ENCODE peak calls at places on chromosomes 5 and 9, in four cellular contexts. D, Z, M and A are unnamed samples.

GRCh38 chr5:57370376-57370775 is 112.2 kb downstream of the ACTBL2 start:
- DNase-seq in D (no peak), Z (no peak), M (no peak), A (no peak)

GRCh38 chr5:112549127-112549526 is 130.1 kb upstream of the EPB41L4A start:
- DNase-seq in D (no peak), Z (no peak), M (no peak), A (no peak)

GRCh38 chr5:152332696-152333095 is 72.4 kb downstream of the NMUR2 start:
- DNase-seq in D (no peak), Z (no peak), M (no peak), A (no peak)

GRCh38 chr5:134445841-134446818 is 34.4 kb upstream of the CDKN2AIPNL start:
- DNase-seq in D (no peak), Z (no peak), M (no peak), A (no peak)

GRCh38 chr9:9912459-9912858 is 700.3 kb downstream of the PTPRD start:
- DNase-seq in D (no peak), Z (no peak), M (no peak), A (peak)

GRCh38 chr5:41841325-41841724 is 28.9 kb downstream of the OXCT1 start:
- DNase-seq in D (no peak), Z (no peak), M (no peak), A (no peak)

GRCh38 chr5:127830829-127831598 is 127.8 kb downstream of the CCDC192 start:
- DNase-seq in D (no peak), Z (no peak), M (no peak), A (no peak)

GRCh38 chr9:132125944-132126720 is 35.7 kb upstream of the NTNG2 start:
- DNase-seq in D (no peak), Z (no peak), M (no peak), A (no peak)

GRCh38 chr5:71454913-71455312 is 538 bp upstream of the BDP1 start:
- DNase-seq in D (no peak), Z (no peak), M (no peak), A (no peak)
- H3K27ac ChIP-seq in D (peak), Z (peak), M (peak), A (no peak)

GRCh38 chr5:162852145-162852544 is 585.2 kb upstream of the CCNG1 start:
- DNase-seq in D (no peak), Z (no peak), M (no peak), A (no peak)
- TF ChIP-seq CTCF in D (no peak), Z (no peak), M (no peak), A (no peak)

DNA sequence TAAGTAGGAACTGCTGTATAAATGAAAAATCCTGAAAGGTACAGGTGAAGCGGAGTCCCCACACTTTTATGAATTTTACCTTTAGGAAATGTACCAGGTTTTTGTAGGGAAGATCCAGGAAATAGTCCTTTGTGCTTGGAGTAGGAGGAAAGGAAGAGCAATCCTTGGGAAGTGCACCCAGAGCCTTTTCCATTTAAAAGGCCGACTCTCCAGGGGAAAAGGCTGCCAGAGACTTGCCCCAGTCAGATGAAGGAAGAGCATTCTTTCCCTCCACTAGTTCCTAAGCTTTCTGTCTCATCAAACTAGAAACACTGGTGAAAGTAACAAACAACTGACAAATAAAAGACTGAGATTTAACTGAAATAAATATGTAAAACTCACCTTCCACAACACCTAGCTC is 779.4 kb upstream of the CDH6 start:
- DNase-seq in D (no peak), Z (no peak), M (no peak), A (no peak)
- H3K27ac ChIP-seq in D (no peak), Z (no peak), M (no peak), A (no peak)

GRCh38 chr9:21252727-21253547 is 13.1 kb upstream of the IFNA14 start:
- DNase-seq in D (peak), Z (peak), M (peak), A (peak)
- TF ChIP-seq CTCF in D (peak), Z (peak), M (peak), A (peak)

GRCh38 chr9:99720455-99721050 is 101.1 kb upstream of the NR4A3 start:
- DNase-seq in D (no peak), Z (no peak), M (peak), A (no peak)
- H3K27ac ChIP-seq in D (no peak), Z (no peak), M (no peak), A (no peak)

GRCh38 chr9:37745970-37746369 is 7.6 kb upstream of the TRMT10B start:
- DNase-seq in D (no peak), Z (no peak), M (no peak), A (no peak)

GRCh38 chr9:37751186-37751585 is 2.4 kb upstream of the TRMT10B start:
- DNase-seq in D (no peak), Z (no peak), M (no peak), A (no peak)

GRCh38 chr9:37749129-37749528 is 4.5 kb upstream of the TRMT10B start:
- DNase-seq in D (no peak), Z (peak), M (no peak), A (no peak)

GRCh38 chr9:37746448-37747270 is 6.9 kb upstream of the TRMT10B start:
- DNase-seq in D (no peak), Z (peak), M (peak), A (no peak)

GRCh38 chr9:37747271-37747753 is 6.3 kb upstream of the TRMT10B start:
- DNase-seq in D (peak), Z (peak), M (peak), A (peak)
- TF ChIP-seq CTCF in D (peak), Z (peak), M (peak), A (peak)

DNA sequence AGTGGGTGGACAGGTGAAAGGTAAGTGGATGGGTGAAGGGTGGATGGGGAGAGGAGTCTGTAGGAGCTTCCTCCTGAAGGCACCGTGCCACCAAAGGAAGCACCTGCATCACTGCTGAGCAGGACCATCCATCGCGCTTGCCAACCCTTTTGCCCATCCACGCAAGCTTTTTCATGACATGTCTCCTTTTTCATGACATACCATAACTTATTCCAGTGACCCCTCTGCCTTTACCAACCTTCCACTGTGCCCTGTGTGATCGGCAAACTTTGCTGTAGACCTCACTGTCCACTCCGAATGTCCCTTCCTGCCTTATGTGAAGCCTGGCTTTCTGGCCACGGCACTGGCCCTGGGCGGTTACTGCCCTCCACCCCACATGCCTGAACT is 13.4 kb downstream of the FLT4 start:
- DNase-seq in D (no peak), Z (no peak), M (no peak), A (no peak)
- H3K27ac ChIP-seq in D (no peak), Z (no peak), M (peak), A (no peak)